ENCODE peak calls at places on chromosome 11, in five cellular contexts. One of them, this sample, is unnamed. For H3K4me1, the result is how much of the 10 kb centered on the place peaks cover.

GRCh38 chr11:62796281-62796680 is 4.5 kb upstream of the TMEM223 start:
- DNase-seq in HepG2: no peak
- DNase-seq in IMR-90: no peak
- DNase-seq in GM12878: no peak
- DNase-seq in K562: no peak
- DNase-seq in this sample: no peak

GRCh38 chr11:75338516-75339218 is 12.8 kb downstream of the ARRB1 start:
- DNase-seq in K562: no peak
- DNase-seq in IMR-90: peak
- DNase-seq in HepG2: no peak
- DNase-seq in GM12878: no peak
- DNase-seq in this sample: peak

GRCh38 chr11:2157294-2158040 is 3.5 kb downstream of the INS start:
- DNase-seq in HepG2: no peak
- DNase-seq in K562: no peak
- DNase-seq in GM12878: no peak
- DNase-seq in IMR-90: no peak
- DNase-seq in this sample: no peak

GRCh38 chr11:70641366-70641765 is 243.0 kb downstream of the CTTN start:
- DNase-seq in HepG2: no peak
- DNase-seq in IMR-90: no peak
- DNase-seq in GM12878: no peak
- DNase-seq in K562: no peak
- DNase-seq in this sample: peak

GRCh38 chr11:57946628-57947027 is 77.1 kb upstream of the OR9Q1 start:
- DNase-seq in HepG2: no peak
- DNase-seq in GM12878: no peak
- DNase-seq in IMR-90: no peak
- DNase-seq in K562: no peak
- DNase-seq in this sample: no peak

GRCh38 chr11:97691061-97691460 is 1301.2 kb downstream of the JRKL start:
- DNase-seq in GM12878: no peak
- DNase-seq in IMR-90: no peak
- DNase-seq in K562: no peak
- DNase-seq in HepG2: no peak
- DNase-seq in this sample: no peak

GRCh38 chr11:16403851-16404250 is 47.5 kb upstream of the SOX6 start:
- DNase-seq in K562: no peak
- DNase-seq in HepG2: peak
- DNase-seq in IMR-90: no peak
- DNase-seq in GM12878: no peak
- DNase-seq in this sample: no peak

GRCh38 chr11:118290923-118291322 is 13.6 kb upstream of the CD3E start:
- DNase-seq in GM12878: no peak
- DNase-seq in IMR-90: no peak
- DNase-seq in K562: peak
- DNase-seq in HepG2: peak
- DNase-seq in this sample: no peak

GRCh38 chr11:38130514-38130913 is 1532.5 kb upstream of the RAG2 start:
- DNase-seq in IMR-90: no peak
- DNase-seq in GM12878: no peak
- DNase-seq in HepG2: no peak
- DNase-seq in K562: no peak
- DNase-seq in this sample: no peak

GRCh38 chr11:133659542-133660201 is 127.4 kb upstream of the OPCML start:
- DNase-seq in IMR-90: no peak
- DNase-seq in HepG2: no peak
- DNase-seq in K562: no peak
- DNase-seq in GM12878: peak
- DNase-seq in this sample: no peak

GRCh38 chr11:108496643-108497256 is 1.4 kb downstream of the POGLUT3 start:
- DNase-seq in IMR-90: peak
- DNase-seq in GM12878: no peak
- DNase-seq in K562: peak
- DNase-seq in HepG2: no peak
- DNase-seq in this sample: no peak

GRCh38 chr11:95230054-95231034 is 658 bp downstream of the SESN3 start:
- DNase-seq in IMR-90: no peak
- DNase-seq in GM12878: no peak
- DNase-seq in HepG2: no peak
- DNase-seq in K562: no peak
- DNase-seq in this sample: no peak

GRCh38 chr11:65522640-65523322 is 2.1 kb upstream of the SCYL1 start:
- DNase-seq in K562: peak
- DNase-seq in GM12878: no peak
- DNase-seq in IMR-90: no peak
- DNase-seq in HepG2: no peak
- DNase-seq in this sample: no peak

GRCh38 chr11:103294516-103294915 is 185.3 kb downstream of the DYNC2H1 start:
- DNase-seq in GM12878: no peak
- DNase-seq in HepG2: no peak
- DNase-seq in K562: no peak
- DNase-seq in IMR-90: peak
- DNase-seq in this sample: no peak

GRCh38 chr11:57792060-57792541 is 30.5 kb downstream of the CTNND1 start:
- DNase-seq in K562: peak
- DNase-seq in GM12878: peak
- DNase-seq in IMR-90: peak
- DNase-seq in HepG2: no peak
- DNase-seq in this sample: no peak

GRCh38 chr11:76462317-76462716 is 17.5 kb downstream of the EMSY start:
- DNase-seq in IMR-90: peak
- DNase-seq in GM12878: no peak
- DNase-seq in HepG2: no peak
- DNase-seq in K562: no peak
- DNase-seq in this sample: no peak

GRCh38 chr11:43532046-43532445 is 148.5 kb upstream of the HSD17B12 start:
- DNase-seq in IMR-90: no peak
- DNase-seq in GM12878: no peak
- DNase-seq in HepG2: no peak
- DNase-seq in K562: no peak
- DNase-seq in this sample: no peak

GRCh38 chr11:86551286-86551685 is 121.1 kb downstream of the ME3 start:
- DNase-seq in GM12878: peak
- DNase-seq in HepG2: peak
- DNase-seq in K562: peak
- DNase-seq in IMR-90: peak
- DNase-seq in this sample: no peak

GRCh38 chr11:19499999-19500398 is 212.6 kb upstream of the NAV2 start:
- DNase-seq in IMR-90: peak
- DNase-seq in K562: no peak
- DNase-seq in HepG2: no peak
- DNase-seq in GM12878: no peak
- DNase-seq in this sample: no peak

GRCh38 chr11:103091441-103091809 is 535 bp downstream of the DCUN1D5 start:
- DNase-seq in GM12878: no peak
- DNase-seq in K562: peak
- DNase-seq in IMR-90: peak
- DNase-seq in HepG2: peak
- DNase-seq in this sample: peak

GRCh38 chr11:117071344-117071787 is 26.9 kb downstream of the SIK3 start:
- DNase-seq in GM12878: no peak
- DNase-seq in HepG2: peak
- DNase-seq in IMR-90: no peak
- DNase-seq in K562: peak
- DNase-seq in this sample: no peak

GRCh38 chr11:86101941-86102407 is 33.1 kb upstream of the PICALM start:
- DNase-seq in GM12878: no peak
- DNase-seq in IMR-90: peak
- DNase-seq in K562: no peak
- DNase-seq in HepG2: no peak
- DNase-seq in this sample: no peak

GRCh38 chr11:65576867-65577755 is 1.3 kb downstream of the EHBP1L1 start:
- DNase-seq in IMR-90: peak
- DNase-seq in HepG2: peak
- DNase-seq in K562: no peak
- DNase-seq in GM12878: no peak
- DNase-seq in this sample: no peak

GRCh38 chr11:134616048-134616447 is 204.0 kb upstream of the B3GAT1 start:
- DNase-seq in IMR-90: no peak
- DNase-seq in HepG2: no peak
- DNase-seq in GM12878: no peak
- DNase-seq in K562: no peak
- DNase-seq in this sample: no peak

GRCh38 chr11:69669486-69669885 is 5.7 kb downstream of the LTO1 start:
- DNase-seq in GM12878: no peak
- DNase-seq in HepG2: no peak
- DNase-seq in K562: no peak
- DNase-seq in IMR-90: no peak
- DNase-seq in this sample: peak

GRCh38 chr11:23212829-23213228 is 352.6 kb upstream of the CCDC179 start:
- DNase-seq in K562: no peak
- DNase-seq in GM12878: no peak
- DNase-seq in HepG2: no peak
- DNase-seq in IMR-90: no peak
- DNase-seq in this sample: no peak

GRCh38 chr11:94400839-94401772 is at the start of gene GPR83:
- DNase-seq in K562: no peak
- DNase-seq in GM12878: no peak
- DNase-seq in IMR-90: peak
- DNase-seq in HepG2: no peak
- DNase-seq in this sample: peak

GRCh38 chr11:66330931-66331330 is 5.3 kb downstream of the RIN1 start:
- DNase-seq in GM12878: no peak
- DNase-seq in IMR-90: no peak
- DNase-seq in K562: no peak
- DNase-seq in HepG2: no peak
- DNase-seq in this sample: no peak

DNA sequence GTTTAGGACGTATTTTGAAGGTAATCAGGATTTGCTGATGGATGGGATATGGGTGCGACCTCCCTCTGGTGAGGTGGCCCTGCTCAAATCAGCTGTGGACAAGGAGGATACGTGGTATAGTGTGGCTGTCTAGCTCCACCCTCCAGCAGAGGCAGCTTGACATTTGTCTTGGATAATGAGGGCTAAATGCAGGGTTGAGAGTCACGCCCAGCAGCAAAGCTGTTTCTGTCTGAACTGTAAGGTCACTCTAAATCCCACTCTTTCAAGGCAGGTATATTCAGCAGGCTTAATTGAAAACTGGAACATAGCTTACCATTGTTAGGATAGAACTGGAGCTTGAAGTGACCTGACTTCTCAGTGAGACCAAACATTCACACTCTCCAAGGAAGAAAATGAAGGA is 98.7 kb downstream of the SWAP70 start:
- DNase-seq in GM12878: no peak
- DNase-seq in HepG2: no peak
- DNase-seq in IMR-90: no peak
- DNase-seq in K562: no peak
- DNase-seq in this sample: no peak
- TF ChIP-seq MXI1 in GM12878: no peak
- TF ChIP-seq MXI1 in HepG2: no peak
- TF ChIP-seq MXI1 in IMR-90: no peak
- TF ChIP-seq MXI1 in K562: no peak
- TF ChIP-seq MXI1 in this sample: no peak

DNA sequence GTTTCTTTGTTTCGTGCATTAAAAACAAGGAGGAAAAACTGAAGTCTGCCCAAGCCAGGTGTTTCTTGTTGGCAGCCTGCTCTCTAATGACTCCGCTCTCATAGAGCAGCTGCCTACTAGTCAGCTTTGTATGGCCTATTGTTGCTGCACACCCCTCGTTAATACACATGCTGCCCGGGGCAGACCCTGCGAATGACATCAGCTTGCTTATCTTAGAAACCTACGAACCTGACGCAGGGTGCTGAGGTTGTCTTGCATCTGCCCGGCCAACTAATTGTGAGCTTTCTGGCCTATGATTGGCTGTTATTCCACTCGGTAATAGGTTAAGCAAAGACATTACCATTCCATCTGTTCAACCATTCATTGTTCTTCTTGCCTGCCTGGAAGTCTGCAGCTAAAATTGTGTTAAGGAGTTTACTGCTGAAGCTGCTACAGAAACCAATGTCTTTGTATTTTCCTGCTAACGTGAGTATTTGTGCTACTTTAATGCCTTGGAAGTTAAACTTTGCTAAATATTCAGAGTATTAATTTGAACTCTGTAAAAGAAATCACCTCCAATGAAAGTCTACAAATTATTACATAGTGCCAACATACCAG is 37.5 kb downstream of the ZC3H12C start:
- DNase-seq in GM12878: no peak
- DNase-seq in HepG2: no peak
- DNase-seq in IMR-90: peak
- DNase-seq in K562: peak
- DNase-seq in this sample: peak
- H3K4me1 ChIP-seq in GM12878: under half
- H3K4me1 ChIP-seq in HepG2: under half
- H3K4me1 ChIP-seq in IMR-90: under half
- H3K4me1 ChIP-seq in K562: under half
- H3K4me1 ChIP-seq in this sample: under half

DNA sequence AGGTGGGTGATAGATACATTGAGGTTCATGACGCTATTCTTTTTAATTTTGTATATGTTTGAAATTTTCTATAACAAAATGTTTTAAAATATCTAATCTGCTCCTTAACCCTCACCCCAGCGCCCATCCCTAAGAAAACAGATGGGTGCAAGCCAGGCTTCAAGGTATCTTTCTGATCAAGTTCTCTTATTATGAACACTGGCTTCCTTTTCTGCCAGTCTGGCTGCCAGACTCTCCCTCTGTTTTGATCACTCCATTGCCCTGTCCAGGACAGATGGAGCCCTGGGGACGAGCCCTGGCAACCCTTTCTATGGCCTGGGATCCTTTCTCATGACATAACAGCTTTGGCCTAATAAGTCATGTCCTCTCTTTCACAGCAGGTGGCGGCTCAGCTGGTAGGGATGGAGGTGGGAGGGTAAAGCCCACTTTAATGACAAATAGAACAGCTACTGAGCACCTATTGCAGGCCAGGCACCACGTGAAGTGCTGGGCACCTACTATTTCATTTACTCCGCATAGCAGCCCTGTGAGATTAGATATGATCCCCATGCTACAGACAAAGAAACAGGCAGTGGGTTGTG is 38.4 kb downstream of the DRD2 start:
- DNase-seq in IMR-90: no peak
- DNase-seq in HepG2: no peak
- DNase-seq in K562: no peak
- DNase-seq in GM12878: no peak
- DNase-seq in this sample: peak
- TF ChIP-seq MXI1 in IMR-90: no peak
- TF ChIP-seq MXI1 in HepG2: no peak
- TF ChIP-seq MXI1 in K562: no peak
- TF ChIP-seq MXI1 in GM12878: no peak
- TF ChIP-seq MXI1 in this sample: no peak

DNA sequence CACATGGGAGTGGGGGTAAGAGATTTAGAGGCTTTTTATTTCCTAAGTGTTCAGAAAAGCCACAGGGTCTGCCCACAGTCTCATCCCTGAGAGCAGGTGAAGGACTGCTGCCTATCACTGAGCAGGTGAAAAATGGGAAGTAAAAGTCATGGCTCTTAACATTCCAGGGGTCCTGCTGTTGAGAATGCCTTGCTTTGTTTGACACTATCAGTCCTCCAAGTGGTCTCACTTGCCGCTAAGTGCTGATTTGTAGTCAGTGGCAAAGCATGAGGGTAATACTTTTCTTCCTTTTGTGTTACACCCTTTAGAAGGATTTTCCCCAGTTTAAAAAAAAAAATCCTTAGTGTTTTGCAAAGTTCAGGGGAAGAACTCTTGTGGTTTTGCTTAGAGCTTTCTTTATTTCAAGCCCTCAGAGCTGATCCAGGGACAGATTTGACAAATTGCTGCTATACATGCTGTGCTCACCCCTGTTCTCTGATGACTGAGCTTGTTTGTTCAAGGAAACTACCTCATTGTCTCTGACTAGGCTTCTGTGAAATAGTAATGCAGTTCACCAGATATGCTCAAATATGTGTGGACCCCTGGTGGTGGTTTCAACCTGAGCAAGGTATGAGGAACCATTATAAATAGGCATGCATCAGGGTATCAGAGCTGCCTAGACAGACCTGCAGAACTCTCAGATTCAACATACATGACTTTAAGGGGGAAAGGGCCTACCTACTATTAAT is 141.0 kb downstream of the ARHGAP42 start:
- DNase-seq in HepG2: peak
- DNase-seq in GM12878: peak
- DNase-seq in IMR-90: peak
- DNase-seq in K562: peak
- DNase-seq in this sample: no peak
- H3K4me1 ChIP-seq in HepG2: under half
- H3K4me1 ChIP-seq in GM12878: under half
- H3K4me1 ChIP-seq in IMR-90: under half
- H3K4me1 ChIP-seq in K562: under half
- H3K4me1 ChIP-seq in this sample: under half

This sample was measured in SK-N-SH.